ENCODE peak calls at places on chromosomes 7 and 10, in five cellular contexts. G is hippocampal formation; Z is choroid plexus epithelial cell; F is OCI-M1; V is activated CD4-positive, alpha-beta T cell treated with anti-CD3 and anti-CD28 coated beads for 48 hours. X is an unnamed sample.

GRCh38 chr10:101467286-101467770 is 113.4 kb downstream of the BTRC start:
- DNase-seq in G (no peak), Z (peak; percentile 87), F (peak; percentile 95), V (peak; percentile 15), X (no peak)

GRCh38 chr7:8192897-8193296 is 69.1 kb downstream of the ICA1 start:
- DNase-seq in G (no peak), Z (no peak), F (peak; percentile 4), V (no peak), X (no peak)

GRCh38 chr10:124558901-124559321 is 97.3 kb downstream of the LHPP start:
- DNase-seq in G (no peak), Z (peak; percentile 35), F (no peak), V (no peak), X (peak; percentile 71)

GRCh38 chr10:79248341-79248931 is 98.8 kb upstream of the PPIF start:
- DNase-seq in G (peak; percentile 41), Z (peak; percentile 93), F (no peak), V (no peak), X (no peak)

GRCh38 chr10:47137311-47137851 is 162.6 kb upstream of the GDF10 start:
- DNase-seq in G (no peak), Z (peak; percentile 93), F (no peak), V (no peak), X (no peak)

GRCh38 chr7:140696024-140696678 is 357 bp upstream of the NDUFB2 start:
- DNase-seq in G (no peak), Z (peak; percentile 93), F (peak; percentile 91), V (peak; percentile 97), X (peak; percentile 98)

GRCh38 chr7:150799741-150800575 is at the start of gene TMEM176B:
- DNase-seq in G (peak; percentile 39), Z (no peak), F (no peak), V (no peak), X (peak; percentile 94)

GRCh38 chr7:116741625-116742316 is 69.8 kb downstream of the MET start:
- DNase-seq in G (no peak), Z (peak; percentile 44), F (no peak), V (no peak), X (no peak)

GRCh38 chr10:101139421-101139911 is 8.4 kb downstream of the TLX1 start:
- DNase-seq in G (no peak), Z (no peak), F (peak; percentile 8), V (no peak), X (no peak)

GRCh38 chr10:97821308-97822038 is 28.2 kb upstream of the GOLGA7B start:
- DNase-seq in G (no peak), Z (peak; percentile 6), F (no peak), V (no peak), X (no peak)

GRCh38 chr10:30445716-30446115 is 11.7 kb downstream of the MAP3K8 start:
- DNase-seq in G (no peak), Z (peak; percentile 87), F (no peak), V (no peak), X (no peak)

GRCh38 chr10:52486840-52487611 is 172.9 kb downstream of the DKK1 start:
- DNase-seq in G (no peak), Z (peak; percentile 95), F (peak; percentile 26), V (no peak), X (no peak)

GRCh38 chr10:78757542-78757941 is 311.2 kb upstream of the ZMIZ1 start:
- DNase-seq in G (no peak), Z (peak; percentile 61), F (no peak), V (no peak), X (peak; percentile 32)

GRCh38 chr7:16129431-16130126 is 291.8 kb downstream of the CRPPA start:
- DNase-seq in G (no peak), Z (peak; percentile 91), F (no peak), V (no peak), X (no peak)

GRCh38 chr7:12756841-12757240 is 69.4 kb downstream of the ARL4A start:
- DNase-seq in G (no peak), Z (no peak), F (no peak), V (no peak), X (no peak)

GRCh38 chr10:123562387-123562786 is 103.8 kb upstream of the GPR26 start:
- DNase-seq in G (no peak), Z (no peak), F (no peak), V (no peak), X (no peak)

GRCh38 chr10:94963901-94964300 is 25.4 kb downstream of the CYP2C9 start:
- DNase-seq in G (no peak), Z (peak; percentile 66), F (peak; percentile 70), V (no peak), X (no peak)

GRCh38 chr7:84603545-84603944 is 409.0 kb upstream of the SEMA3A start:
- DNase-seq in G (no peak), Z (no peak), F (no peak), V (no peak), X (peak; percentile 34)